ENCODE peak calls at places on chromosome 19, in seven cellular contexts. O is choroid plexus epithelial cell, D is D721Med, U is pancreas, V is adrenal gland, P is tibial artery, E is RWPE1. G is an unnamed sample.

GRCh38 chr19:8438236-8438635 is 6.5 kb upstream of the HNRNPM start:
- DNase-seq in E (no peak), O (no peak), V (no peak), U (peak), P (peak), D (no peak), G (no peak)

GRCh38 chr19:14177496-14178074 is 28.4 kb downstream of the ADGRL1 start:
- DNase-seq in P (no peak), O (no peak), U (no peak), E (no peak), D (no peak), V (no peak), G (no peak)

GRCh38 chr19:51501594-51502263 is at the start of gene SIGLEC12:
- DNase-seq in O (no peak), P (peak), V (peak), U (no peak), D (no peak), E (no peak), G (no peak)

GRCh38 chr19:33252418-33252962 is 26.8 kb upstream of the SLC7A10 start:
- DNase-seq in V (no peak), U (no peak), E (no peak), O (no peak), P (no peak), D (no peak), G (no peak)

GRCh38 chr19:45528744-45529453 is 21.6 kb downstream of the VASP start:
- DNase-seq in O (peak), U (peak), V (peak), P (no peak), E (peak), D (no peak), G (no peak)

GRCh38 chr19:4714016-4714415 is 9.6 kb downstream of the DPP9 start:
- DNase-seq in O (no peak), E (no peak), V (no peak), D (no peak), U (no peak), P (no peak), G (no peak)

GRCh38 chr19:11111117-11111770 is 22.0 kb downstream of the LDLR start:
- DNase-seq in P (no peak), E (no peak), U (no peak), D (no peak), O (no peak), V (no peak), G (no peak)

GRCh38 chr19:3830841-3831589 is 37.8 kb downstream of the ZFR2 start:
- DNase-seq in O (no peak), P (no peak), U (no peak), E (no peak), V (no peak), D (no peak), G (no peak)

GRCh38 chr19:29329460-29330134 is 116.6 kb upstream of the UQCRFS1 start:
- DNase-seq in V (no peak), O (no peak), E (no peak), P (no peak), U (no peak), D (no peak), G (peak)

GRCh38 chr19:39970424-39970673 is 616 bp upstream of the PSMC4 start:
- DNase-seq in V (no peak), E (peak), P (no peak), O (peak), U (no peak), D (no peak), G (no peak)

GRCh38 chr19:33416307-33417215 is 43.1 kb downstream of the CEBPG start:
- DNase-seq in U (peak), E (peak), O (peak), D (peak), V (peak), P (no peak), G (peak)

GRCh38 chr19:11444059-11444458 is 8.6 kb downstream of the PRKCSH start:
- DNase-seq in E (peak), V (no peak), O (no peak), P (no peak), U (no peak), D (no peak), G (no peak)

GRCh38 chr19:3537438-3538240 is 1.3 kb upstream of the TEKTIP1 start:
- DNase-seq in D (no peak), V (no peak), U (no peak), E (no peak), P (no peak), O (no peak), G (no peak)

GRCh38 chr19:4504874-4505569 is 13.3 kb downstream of the PLIN4 start:
- DNase-seq in D (no peak), E (no peak), V (no peak), O (no peak), P (no peak), U (no peak), G (no peak)

GRCh38 chr19:46426506-46427162 is 2.1 kb downstream of the PNMA8C start:
- DNase-seq in D (peak), V (peak), P (peak), U (peak), O (peak), E (peak), G (peak)

GRCh38 chr19:18634612-18635290 is 2.1 kb upstream of the KLHL26 start:
- DNase-seq in E (no peak), P (no peak), O (peak), U (peak), D (no peak), V (no peak), G (no peak)

GRCh38 chr19:4357095-4357797 is 13.9 kb downstream of the MPND start:
- DNase-seq in V (no peak), U (peak), D (no peak), E (no peak), O (no peak), P (no peak), G (no peak)

GRCh38 chr19:55385236-55385748 is 440 bp upstream of the RPL28 start:
- DNase-seq in U (peak), V (peak), P (peak), O (peak), E (peak), D (no peak), G (peak)

GRCh38 chr19:41430907-41431306 is 3.7 kb upstream of the B3GNT8 start:
- DNase-seq in U (no peak), O (no peak), E (no peak), P (no peak), D (no peak), V (no peak), G (no peak)

GRCh38 chr19:7869910-7870511 is 4.2 kb downstream of the PRR36 start:
- DNase-seq in U (peak), O (peak), E (peak), D (no peak), V (peak), P (no peak), G (no peak)

GRCh38 chr19:4369109-4369887 is 25.9 kb downstream of the MPND start:
- DNase-seq in E (peak), U (peak), O (no peak), V (peak), D (no peak), P (no peak), G (no peak)

GRCh38 chr19:54252845-54253244 is 4.2 kb downstream of the LILRB5 start:
- DNase-seq in P (no peak), U (no peak), O (no peak), D (no peak), E (no peak), V (no peak), G (no peak)

GRCh38 chr19:45322311-45322710 is 364 bp downstream of the CKM start:
- DNase-seq in O (no peak), P (no peak), E (no peak), V (no peak), U (no peak), D (no peak), G (no peak)

GRCh38 chr19:52689804-52690394 is 44.9 kb downstream of the ZNF611 start:
- DNase-seq in P (peak), O (no peak), E (peak), U (peak), D (no peak), V (peak), G (peak)

GRCh38 chr19:15265849-15266248 is 33.6 kb upstream of the EPHX3 start:
- DNase-seq in P (peak), U (peak), O (peak), V (peak), D (no peak), E (peak), G (no peak)

GRCh38 chr19:38142176-38143035 is 81.6 kb downstream of the DPF1 start:
- DNase-seq in E (peak), U (no peak), D (peak), O (peak), V (peak), P (peak), G (peak)
- TF ChIP-seq CTCF in E (peak), U (no peak), D (peak), O (peak), V (peak), P (peak), G (peak)

DNA sequence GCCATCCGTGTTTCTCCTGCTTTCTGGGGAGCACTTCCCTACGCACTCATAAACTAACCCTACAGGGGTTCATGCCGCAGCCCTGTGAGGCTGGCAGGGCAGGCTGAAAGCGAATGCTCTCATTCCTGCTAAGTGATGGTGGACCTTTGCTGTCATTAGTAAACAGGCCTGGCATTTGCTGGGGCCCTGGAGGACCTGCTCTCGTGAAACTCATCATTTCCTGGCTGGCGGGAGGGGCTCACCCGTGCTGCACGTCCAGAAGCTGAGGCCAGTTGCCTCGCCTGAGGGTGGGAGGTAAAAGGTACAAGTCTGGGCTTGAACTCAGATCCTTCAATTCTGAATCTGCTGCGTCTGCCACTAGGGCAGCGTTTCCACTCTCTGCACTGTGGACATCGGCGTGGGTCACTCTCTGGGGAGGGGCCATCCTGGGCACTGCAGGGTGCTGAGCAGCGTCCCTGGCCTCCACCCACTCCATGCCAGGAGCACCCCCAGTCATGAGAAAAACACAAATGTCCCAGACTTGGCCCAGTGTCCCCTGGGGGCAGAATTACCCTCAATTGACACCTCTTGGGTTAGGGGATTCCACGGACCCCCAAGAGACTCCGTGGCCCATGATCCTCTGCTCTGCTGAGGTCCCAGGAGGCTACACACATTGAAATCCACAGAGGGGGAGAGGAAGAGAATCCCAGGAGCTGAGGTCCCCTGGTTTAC is 7.0 kb downstream of the MOB3A start:
- DNase-seq in V (no peak), U (no peak), D (no peak), O (peak), E (peak), P (no peak), G (no peak)
- TF ChIP-seq CTCF in V (no peak), U (no peak), D (no peak), O (no peak), E (no peak), P (no peak), G (no peak)

GRCh38 chr19:16383584-16384161 is 59.0 kb downstream of the KLF2 start:
- DNase-seq in V (no peak), U (no peak), E (no peak), P (no peak), O (no peak), D (no peak), G (no peak)
- TF ChIP-seq CTCF in V (no peak), U (no peak), E (peak), P (no peak), O (no peak), D (no peak), G (no peak)

GRCh38 chr19:16376649-16377048 is 52.0 kb downstream of the KLF2 start:
- DNase-seq in U (no peak), V (no peak), P (no peak), D (no peak), O (no peak), E (peak), G (peak)
- TF ChIP-seq CTCF in U (no peak), V (no peak), P (no peak), D (peak), O (peak), E (peak), G (peak)

GRCh38 chr19:49118565-49119410 is at the start of gene C19orf73:
- DNase-seq in D (peak), U (peak), E (peak), P (peak), V (peak), O (peak), G (peak)

GRCh38 chr19:49117677-49118564 is 1.0 kb downstream of the C19orf73 start:
- DNase-seq in U (peak), P (no peak), E (no peak), V (no peak), D (no peak), O (no peak), G (no peak)

GRCh38 chr19:49120325-49120683 is 960 bp downstream of the PPFIA3 start:
- DNase-seq in O (no peak), P (no peak), V (no peak), D (no peak), U (no peak), E (no peak), G (no peak)

GRCh38 chr19:49120868-49121267 is 1.5 kb downstream of the PPFIA3 start:
- DNase-seq in E (no peak), O (no peak), U (no peak), V (no peak), P (no peak), D (no peak), G (no peak)

GRCh38 chr19:49119411-49120324 is at the start of gene PPFIA3:
- DNase-seq in V (peak), P (peak), U (peak), E (no peak), O (peak), D (no peak), G (peak)
- TF ChIP-seq CTCF in V (no peak), P (no peak), U (no peak), E (no peak), O (no peak), D (no peak), G (no peak)

GRCh38 chr19:31337007-31337914 is 12.0 kb downstream of the TSHZ3 start:
- DNase-seq in E (no peak), D (no peak), V (no peak), O (peak), U (no peak), P (no peak), G (no peak)

GRCh38 chr19:31340059-31341025 is 8.9 kb downstream of the TSHZ3 start:
- DNase-seq in V (no peak), E (no peak), U (no peak), D (no peak), P (no peak), O (peak), G (no peak)

GRCh38 chr19:31335716-31336115 is 13.5 kb downstream of the TSHZ3 start:
- DNase-seq in P (no peak), O (no peak), D (no peak), V (no peak), U (no peak), E (no peak), G (no peak)

GRCh38 chr19:31339405-31339804 is 9.8 kb downstream of the TSHZ3 start:
- DNase-seq in U (no peak), V (no peak), D (no peak), O (no peak), E (no peak), P (no peak), G (no peak)

DNA sequence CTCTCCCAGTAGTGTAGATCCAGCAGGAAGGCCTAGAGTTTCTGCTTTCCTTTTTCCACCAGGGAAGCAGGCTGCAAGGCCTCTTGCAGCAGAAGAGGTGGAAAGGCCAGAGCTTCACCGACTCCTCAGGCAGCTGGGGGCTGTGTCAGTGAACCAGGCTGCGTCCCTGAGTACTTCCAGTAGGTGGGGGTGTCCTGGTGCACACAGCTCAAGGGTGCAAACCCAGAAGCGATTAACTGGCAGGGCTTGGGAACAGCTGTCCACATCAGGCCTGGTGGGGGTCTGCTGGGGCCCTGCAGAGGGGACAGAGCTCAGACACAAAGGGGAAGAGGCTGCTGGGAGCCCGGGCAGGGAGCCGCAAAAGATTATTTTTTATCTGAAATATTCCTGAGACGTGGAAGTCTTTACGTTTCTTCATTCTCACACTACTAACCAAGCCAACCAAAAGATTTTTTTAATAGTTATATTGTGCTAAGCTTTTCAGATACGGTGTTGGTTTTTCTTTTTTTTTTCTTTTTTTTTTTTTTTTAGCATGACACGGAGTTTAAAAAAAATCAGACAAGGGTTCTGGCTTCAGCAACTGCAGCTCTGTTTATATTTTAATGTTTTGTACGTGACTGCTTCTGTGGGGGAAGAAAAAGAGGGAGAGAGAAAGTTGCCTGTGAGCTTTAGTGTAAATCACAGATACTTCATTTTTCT is 11.0 kb downstream of the TSHZ3 start:
- DNase-seq in E (no peak), P (peak), O (peak), V (peak), D (no peak), U (no peak), G (peak)
- TF ChIP-seq CTCF in E (no peak), P (peak), O (peak), V (peak), D (peak), U (no peak), G (peak)

DNA sequence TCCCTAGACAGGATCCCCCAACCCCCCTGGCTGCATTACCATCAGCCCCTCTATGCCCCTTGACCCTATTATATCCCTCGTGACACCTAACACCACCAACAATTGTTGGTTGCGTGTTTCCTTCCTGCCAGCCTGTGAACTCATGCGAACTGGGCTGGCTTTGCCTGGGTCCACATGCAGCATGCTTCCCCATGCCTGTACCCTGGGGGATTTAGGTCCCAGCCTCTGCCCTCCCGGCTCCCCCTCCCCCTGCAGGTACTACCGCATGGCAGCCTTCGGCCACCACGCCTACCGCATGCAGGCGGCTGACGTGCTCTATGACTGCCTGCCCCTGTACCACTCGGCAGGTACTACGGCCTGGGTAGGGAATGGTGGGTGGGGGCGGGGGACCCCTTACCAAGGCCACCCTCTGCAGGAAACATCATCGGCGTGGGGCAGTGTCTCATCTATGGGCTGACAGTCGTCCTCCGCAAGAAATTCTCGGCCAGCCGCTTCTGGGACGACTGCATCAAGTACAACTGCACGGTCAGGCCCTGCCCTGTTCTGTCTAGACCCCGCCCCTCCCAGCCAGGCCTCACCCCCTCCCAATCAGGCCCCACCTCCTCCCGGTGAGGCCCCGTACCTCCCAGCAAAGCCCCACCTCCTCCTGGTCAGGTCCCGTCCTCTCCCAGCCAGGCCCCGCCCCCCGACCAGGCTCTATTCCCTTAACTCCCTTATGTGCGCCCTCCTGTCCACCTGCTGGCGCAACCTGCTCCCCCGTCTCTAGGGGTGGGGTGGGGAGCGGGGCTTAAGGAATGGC is 18.5 kb downstream of the SLC27A1 start:
- DNase-seq in E (peak), D (no peak), P (peak), V (peak), O (no peak), U (peak), G (peak)
- TF ChIP-seq CTCF in E (no peak), D (no peak), P (no peak), V (no peak), O (no peak), U (no peak), G (peak)

DNA sequence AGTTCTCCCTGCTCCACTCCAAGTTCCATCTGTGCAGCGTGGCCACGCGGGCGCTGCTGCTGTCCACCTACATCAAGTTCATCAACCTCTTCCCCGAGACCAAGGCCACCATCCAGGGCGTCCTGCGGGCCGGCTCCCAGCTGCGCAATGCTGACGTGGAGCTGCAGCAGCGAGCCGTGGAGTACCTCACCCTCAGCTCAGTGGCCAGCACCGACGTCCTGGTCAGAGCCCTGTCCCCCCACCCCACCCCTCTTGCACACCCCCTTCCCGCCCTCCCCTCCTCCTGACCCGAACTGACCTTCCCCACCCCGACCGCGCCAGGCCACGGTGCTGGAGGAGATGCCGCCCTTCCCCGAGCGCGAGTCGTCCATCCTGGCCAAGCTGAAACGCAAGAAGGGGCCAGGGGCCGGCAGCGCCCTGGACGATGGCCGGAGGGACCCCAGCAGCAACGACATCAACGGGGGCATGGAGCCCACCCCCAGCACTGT is 11.6 kb downstream of the FUZ start:
- DNase-seq in D (no peak), O (no peak), V (peak), P (no peak), E (no peak), U (no peak), G (no peak)
- TF ChIP-seq CTCF in D (no peak), O (no peak), V (no peak), P (no peak), E (no peak), U (no peak), G (no peak)